ENCODE peak calls at places on chromosome 18, in four cellular contexts. Z is astrocyte, W is H9, M is MM.1S. S is an unnamed sample.

GRCh38 chr18:34115409-34116081 is 109.2 kb downstream of the NOL4 start:
- DNase-seq in Z (peak), W (no peak), M (no peak), S (no peak)

GRCh38 chr18:12423820-12424219 is 16.1 kb downstream of the PRELID3A start:
- DNase-seq in Z (no peak), W (no peak), M (no peak), S (no peak)

GRCh38 chr18:13551305-13551603 is 175.1 kb downstream of the FAM210A start:
- DNase-seq in Z (no peak), W (no peak), M (no peak), S (no peak)

GRCh38 chr18:12773369-12773768 is 70.5 kb downstream of the PSMG2 start:
- DNase-seq in Z (no peak), W (no peak), M (no peak), S (no peak)

GRCh38 chr18:3367491-3368091 is 82.4 kb upstream of the TGIF1 start:
- DNase-seq in Z (peak), W (no peak), M (no peak), S (peak)

GRCh38 chr18:49447810-49448745 is 12.4 kb downstream of the DYM start:
- DNase-seq in Z (peak), W (peak), M (peak), S (peak)

GRCh38 chr18:427005-427404 is 73.5 kb downstream of the COLEC12 start:
- DNase-seq in Z (peak), W (no peak), M (no peak), S (peak)

GRCh38 chr18:7221424-7222155 is 9.3 kb upstream of the LRRC30 start:
- DNase-seq in Z (peak), W (peak), M (peak), S (peak)

GRCh38 chr18:13320133-13320532 is 101.6 kb downstream of the LDLRAD4 start:
- DNase-seq in Z (no peak), W (no peak), M (no peak), S (no peak)

GRCh38 chr18:506264-506663 is 5.8 kb upstream of the COLEC12 start:
- DNase-seq in Z (no peak), W (no peak), M (no peak), S (no peak)

GRCh38 chr18:49953416-49953815 is 140.1 kb upstream of the ACAA2 start:
- DNase-seq in Z (no peak), W (no peak), M (no peak), S (no peak)

GRCh38 chr18:77173274-77174030 is 40.9 kb upstream of the MBP start:
- DNase-seq in Z (no peak), W (no peak), M (no peak), S (no peak)

GRCh38 chr18:37430346-37431076 is 135.1 kb downstream of the CELF4 start:
- DNase-seq in Z (no peak), W (peak), M (no peak), S (no peak)

GRCh38 chr18:43539862-43540261 is 262.6 kb upstream of the SYT4 start:
- DNase-seq in Z (no peak), W (no peak), M (no peak), S (no peak)

GRCh38 chr18:26614374-26614773 is 66.0 kb upstream of the KCTD1 start:
- DNase-seq in Z (peak), W (no peak), M (no peak), S (no peak)

GRCh38 chr18:35969676-35970075 is 2.8 kb upstream of the RMP24 start:
- DNase-seq in Z (no peak), W (no peak), M (no peak), S (peak)

GRCh38 chr18:35964319-35964718 is 8.2 kb upstream of the RMP24 start:
- DNase-seq in Z (no peak), W (no peak), M (no peak), S (no peak)

GRCh38 chr18:35971661-35972196 is 750 bp upstream of the RMP24 start:
- DNase-seq in Z (no peak), W (no peak), M (no peak), S (no peak)

GRCh38 chr18:35972197-35973000 is at the start of gene RMP24:
- DNase-seq in Z (peak), W (peak), M (peak), S (peak)

DNA sequence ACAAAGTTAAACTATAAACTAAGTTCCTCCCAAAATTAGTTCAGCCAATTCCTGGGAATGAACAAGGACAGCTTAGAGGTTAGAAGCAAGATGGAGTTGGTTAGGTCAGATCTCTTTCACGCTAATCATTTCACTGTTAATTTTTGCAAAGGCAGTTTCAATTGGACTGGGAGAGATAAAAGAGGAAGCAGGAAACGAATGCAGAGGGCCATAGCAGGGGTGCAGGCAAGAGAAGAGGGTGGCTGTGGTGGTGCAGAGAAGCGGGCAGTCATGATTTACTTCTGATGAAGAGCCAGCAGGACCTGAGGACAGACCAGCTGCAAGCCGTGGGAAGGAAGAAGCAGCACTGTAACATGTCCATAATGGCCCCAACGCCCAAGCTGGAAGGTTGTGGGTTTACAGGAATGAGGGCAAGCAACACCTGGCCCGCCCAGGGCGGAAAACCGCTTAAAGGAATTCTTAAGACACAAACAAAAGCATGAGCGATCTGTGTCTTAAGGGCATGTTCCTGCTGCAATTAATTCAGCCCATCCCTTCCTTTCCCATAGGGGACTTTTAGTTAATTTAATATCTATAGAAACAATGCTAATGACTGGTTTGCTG is 4.1 kb upstream of the RMP24 start:
- DNase-seq in Z (no peak), W (no peak), M (no peak), S (no peak)
- H2AFZ ChIP-seq in Z (no peak), W (no peak), M (no peak), S (no peak)

GRCh38 chr18:35822431-35822830 is 150.0 kb upstream of the RMP24 start:
- DNase-seq in Z (no peak), W (no peak), M (no peak), S (no peak)
- H2AFZ ChIP-seq in Z (no peak), W (no peak), M (no peak), S (no peak)

GRCh38 chr18:63586966-63587365 is at the start of gene SERPINB13:
- DNase-seq in Z (no peak), W (no peak), M (no peak), S (no peak)

GRCh38 chr18:63585988-63586387 is 1.2 kb upstream of the SERPINB13 start:
- DNase-seq in Z (no peak), W (no peak), M (no peak), S (no peak)

GRCh38 chr18:63590368-63590767 is 3.2 kb downstream of the SERPINB13 start:
- DNase-seq in Z (no peak), W (no peak), M (no peak), S (no peak)

GRCh38 chr18:63588869-63589268 is 1.7 kb downstream of the SERPINB13 start:
- DNase-seq in Z (no peak), W (no peak), M (no peak), S (no peak)

GRCh38 chr18:63586431-63586830 is 712 bp upstream of the SERPINB13 start:
- DNase-seq in Z (no peak), W (no peak), M (no peak), S (no peak)
- H2AFZ ChIP-seq in Z (no peak), W (no peak), M (no peak), S (no peak)

GRCh38 chr18:74512321-74513053 is 16.3 kb downstream of the CNDP2 start:
- DNase-seq in Z (no peak), W (peak), M (no peak), S (no peak)

GRCh38 chr18:74511823-74512222 is 15.7 kb downstream of the CNDP2 start:
- DNase-seq in Z (no peak), W (peak), M (no peak), S (no peak)

GRCh38 chr18:74513883-74514205 is 17.7 kb downstream of the CNDP2 start:
- DNase-seq in Z (no peak), W (no peak), M (no peak), S (no peak)

GRCh38 chr18:74514860-74515495 is 18.8 kb downstream of the CNDP2 start:
- DNase-seq in Z (no peak), W (peak), M (no peak), S (no peak)

DNA sequence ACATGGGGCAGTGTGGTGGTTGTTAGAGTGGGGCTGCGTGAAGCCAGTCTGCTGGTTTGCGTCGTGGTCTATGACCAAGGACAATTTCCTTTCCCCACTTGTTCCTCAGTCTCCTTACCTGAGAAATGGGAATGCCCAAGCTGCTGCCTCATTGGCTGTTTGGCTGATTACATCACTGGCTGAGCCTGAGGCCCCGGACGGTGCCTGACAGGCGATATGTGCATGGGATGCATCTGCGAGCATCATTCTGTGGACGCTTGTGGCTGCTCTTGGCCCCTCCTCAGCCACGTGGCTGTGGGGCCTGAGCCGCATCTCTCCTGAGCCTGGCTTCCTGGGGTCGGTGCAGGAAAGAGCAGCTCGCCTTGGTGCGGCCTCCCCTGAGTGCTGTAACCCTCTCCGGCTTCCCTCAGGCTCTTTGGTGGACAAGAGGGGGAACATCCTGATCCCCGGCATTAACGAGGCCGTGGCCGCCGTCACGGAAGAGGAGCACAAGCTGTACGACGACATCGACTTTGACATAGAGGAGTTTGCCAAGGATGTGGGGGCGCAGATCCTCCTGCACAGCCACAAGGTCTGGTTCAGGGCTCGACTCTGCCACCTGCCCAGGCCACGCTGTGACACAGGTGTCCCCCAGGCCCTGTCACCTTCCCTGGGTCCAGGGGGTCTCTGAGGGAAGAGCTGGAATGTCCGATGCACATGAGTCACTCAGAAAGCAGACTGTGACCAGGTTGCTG is 17.2 kb downstream of the CNDP2 start:
- DNase-seq in Z (no peak), W (peak), M (no peak), S (no peak)
- H2AFZ ChIP-seq in Z (no peak), W (no peak), M (no peak), S (no peak)